ENCODE peak calls at places on chromosomes 4 and X, in ten cellular contexts. U is mammary epithelial cell, F is IMR-90, I is adrenal gland, W is stomach, E is tibial nerve, X is AG04450, O is cardiac muscle cell, S is ovary, Q is uterus. P is an unnamed sample.

GRCh38 chr4:86543560-86544312 is 50.4 kb upstream of the PTPN13 start:
- DNase-seq in U (no peak), W (no peak), X (no peak), S (no peak), I (no peak), Q (no peak), F (no peak), O (no peak), E (no peak), P (no peak)

GRCh38 chrX:145292208-145292607 is 44.9 kb downstream of the SPANXN1 start:
- DNase-seq in O (no peak), S (no peak), E (no peak), X (no peak), F (no peak), Q (no peak), W (no peak), U (no peak), I (no peak), P (no peak)

GRCh38 chr4:87679449-87680169 is 29.5 kb downstream of the DMP1 start:
- DNase-seq in O (peak), F (peak), W (no peak), I (peak), U (peak), S (peak), X (peak), Q (peak), E (peak), P (peak)

GRCh38 chr4:47209833-47210232 is 178.5 kb downstream of the GABRB1 start:
- DNase-seq in O (no peak), W (no peak), E (no peak), F (peak), I (no peak), Q (no peak), S (no peak), X (no peak), U (peak), P (no peak)

GRCh38 chr4:128590773-128591172 is 218.7 kb upstream of the JADE1 start:
- DNase-seq in E (no peak), X (no peak), W (peak), I (no peak), S (no peak), F (peak), U (no peak), O (peak), Q (peak), P (no peak)

GRCh38 chr4:148216866-148217814 is 225.1 kb downstream of the NR3C2 start:
- DNase-seq in W (no peak), S (no peak), X (no peak), O (no peak), Q (no peak), I (no peak), U (no peak), E (no peak), F (no peak), P (no peak)

GRCh38 chrX:110316351-110317078 is 1.4 kb downstream of the AMMECR1 start:
- DNase-seq in X (no peak), S (no peak), W (no peak), F (no peak), O (peak), U (no peak), E (no peak), I (no peak), Q (no peak), P (no peak)

GRCh38 chr4:188218392-188218791 is 79.2 kb downstream of the TRIML1 start:
- DNase-seq in F (no peak), S (no peak), E (no peak), X (no peak), W (no peak), I (no peak), O (no peak), Q (no peak), U (no peak), P (no peak)

GRCh38 chr4:145178740-145179139 is 1.6 kb downstream of the OTUD4 start:
- DNase-seq in Q (no peak), E (no peak), U (peak), I (no peak), S (no peak), O (no peak), X (no peak), W (no peak), F (no peak), P (no peak)

GRCh38 chr4:92599044-92599443 is 295.3 kb downstream of the GRID2 start:
- DNase-seq in F (no peak), E (no peak), X (no peak), I (no peak), O (no peak), Q (no peak), S (no peak), W (no peak), U (no peak), P (no peak)

GRCh38 chr4:178165909-178166308 is 723.7 kb upstream of the AGA start:
- DNase-seq in O (no peak), U (no peak), Q (no peak), W (no peak), E (no peak), F (no peak), I (no peak), S (no peak), X (no peak), P (no peak)

GRCh38 chr4:26601204-26601603 is 17.3 kb downstream of the TBC1D19 start:
- DNase-seq in E (no peak), Q (no peak), I (no peak), S (no peak), F (no peak), O (no peak), W (no peak), U (no peak), X (no peak), P (no peak)

GRCh38 chrX:121641560-121641959 is 594.1 kb downstream of the GLUD2 start:
- DNase-seq in I (no peak), E (no peak), X (no peak), S (no peak), W (no peak), O (no peak), Q (no peak), F (peak), U (peak), P (no peak)

GRCh38 chr4:184100297-184100885 is 117.3 kb downstream of the ENPP6 start:
- DNase-seq in E (no peak), U (no peak), S (peak), X (no peak), O (peak), I (peak), Q (no peak), F (peak), W (peak), P (no peak)

GRCh38 chr4:125677665-125678307 is 363.0 kb downstream of the FAT4 start:
- DNase-seq in X (no peak), E (no peak), F (no peak), I (no peak), S (no peak), U (no peak), Q (no peak), O (no peak), W (no peak), P (no peak)

GRCh38 chr4:165635261-165635838 is 237.7 kb upstream of the TLL1 start:
- DNase-seq in S (no peak), E (no peak), F (no peak), X (no peak), U (no peak), I (no peak), Q (no peak), W (no peak), O (no peak), P (no peak)

GRCh38 chr4:93201471-93201870 is 627.1 kb upstream of the ATOH1 start:
- DNase-seq in W (no peak), O (no peak), F (no peak), S (no peak), X (no peak), Q (no peak), U (no peak), I (no peak), E (no peak), P (no peak)

GRCh38 chrX:118631586-118631985 is 95.8 kb upstream of the IL13RA1 start:
- DNase-seq in W (no peak), O (no peak), F (no peak), S (no peak), I (no peak), E (no peak), Q (no peak), U (no peak), X (no peak), P (no peak)

GRCh38 chr4:159137176-159137575 is 34.3 kb downstream of the RAPGEF2 start:
- DNase-seq in S (no peak), I (no peak), E (no peak), Q (no peak), W (no peak), O (no peak), X (no peak), F (no peak), U (peak), P (no peak)

GRCh38 chr4:183261953-183262775 is 57.9 kb downstream of the CLDN22 start:
- DNase-seq in F (peak), S (peak), I (peak), Q (peak), E (peak), U (peak), X (peak), W (peak), O (peak), P (peak)

GRCh38 chr4:73387552-73387951 is 16.5 kb upstream of the ALB start:
- DNase-seq in U (no peak), O (no peak), W (no peak), S (no peak), X (no peak), Q (no peak), F (no peak), I (no peak), E (no peak), P (no peak)

GRCh38 chr4:77072195-77072753 is 3.5 kb downstream of the CCNI start:
- DNase-seq in I (no peak), Q (no peak), U (peak), S (no peak), W (peak), F (no peak), E (no peak), X (no peak), O (no peak), P (no peak)

GRCh38 chrX:68299923-68300322 is 133.4 kb downstream of the OPHN1 start:
- DNase-seq in F (peak), X (no peak), W (no peak), O (no peak), I (no peak), S (no peak), E (no peak), Q (no peak), U (no peak), P (no peak)

GRCh38 chr4:94905511-94905910 is 147.8 kb downstream of the BMPR1B start:
- DNase-seq in Q (no peak), S (no peak), X (no peak), I (no peak), W (no peak), O (no peak), U (no peak), F (no peak), E (no peak), P (no peak)

GRCh38 chrX:154749856-154750255 is 1.0 kb downstream of the GAB3 start:
- DNase-seq in Q (no peak), W (no peak), I (no peak), U (no peak), O (no peak), S (no peak), E (no peak), F (no peak), X (no peak), P (no peak)

GRCh38 chrX:19886888-19887531 is 390 bp downstream of the SH3KBP1 start:
- DNase-seq in Q (peak), U (no peak), X (no peak), O (peak), I (peak), F (no peak), E (no peak), W (peak), S (peak), P (no peak)

GRCh38 chrX:10582215-10582733 is 38.1 kb downstream of the MID1 start:
- DNase-seq in O (no peak), I (no peak), E (no peak), W (no peak), S (no peak), U (no peak), X (no peak), Q (no peak), F (peak), P (no peak)

DNA sequence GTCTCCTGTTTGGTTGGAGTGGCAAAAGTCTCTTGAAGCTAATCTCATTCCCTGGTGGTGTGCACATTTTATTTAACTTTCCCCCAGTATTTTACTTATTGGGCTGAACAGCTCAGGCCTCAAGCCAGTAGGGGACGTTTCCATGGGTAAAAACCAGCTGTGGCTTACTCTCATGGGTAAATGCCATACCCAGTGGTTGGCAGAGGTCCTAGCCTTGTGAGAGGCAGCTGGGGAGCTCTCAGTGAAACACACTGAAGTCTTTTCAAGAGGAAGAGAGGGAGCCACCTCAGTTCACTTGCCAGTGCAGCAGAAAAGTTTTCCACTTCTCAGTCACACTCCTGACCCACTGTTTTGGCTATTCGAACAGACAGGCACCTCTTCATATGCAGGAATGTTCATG is 1964.2 kb downstream of the ARAP2 start:
- DNase-seq in S (no peak), U (no peak), Q (no peak), X (no peak), I (no peak), E (no peak), F (no peak), W (no peak), O (no peak), P (no peak)
- TF ChIP-seq CTCF in S (no peak), U (no peak), Q (no peak), X (no peak), I (no peak), E (no peak), F (no peak), W (no peak), O (no peak), P (no peak)

GRCh38 chrX:24292358-24292757 is 21.5 kb downstream of the SUPT20HL2 start:
- DNase-seq in W (no peak), O (no peak), E (no peak), I (no peak), S (no peak), U (no peak), F (no peak), X (no peak), Q (peak), P (peak)
- H3K27ac ChIP-seq in W (no peak), O (no peak), E (no peak), I (no peak), S (no peak), U (no peak), F (no peak), X (no peak), Q (peak), P (peak)

GRCh38 chr4:13816472-13816871 is 188.9 kb upstream of the BOD1L1 start:
- DNase-seq in S (no peak), X (no peak), O (no peak), E (no peak), Q (no peak), I (no peak), U (no peak), F (no peak), W (no peak), P (no peak)

DNA sequence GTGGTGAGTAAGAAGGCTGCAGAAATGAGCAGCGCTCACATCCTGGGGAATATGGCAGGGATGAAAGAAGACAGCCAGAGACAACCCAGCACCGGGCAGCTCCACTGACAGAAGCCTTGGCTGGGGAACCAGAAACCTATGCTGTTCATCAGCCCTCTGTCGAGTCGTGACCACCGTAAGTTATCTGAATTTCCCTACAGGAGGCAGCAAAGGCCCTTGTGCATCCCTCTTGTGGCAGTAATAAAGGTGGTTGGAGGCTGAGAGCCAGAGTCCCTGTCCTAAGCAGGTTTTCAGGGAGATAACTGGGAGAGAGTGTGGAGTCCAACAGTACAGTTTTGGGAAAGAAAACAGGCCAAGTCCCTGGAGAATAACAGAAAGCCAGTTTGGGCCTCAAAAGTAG is 194.0 kb upstream of the BOD1L1 start:
- DNase-seq in W (no peak), Q (no peak), F (no peak), X (no peak), O (no peak), U (no peak), S (no peak), E (no peak), I (no peak), P (no peak)
- TF ChIP-seq CTCF in W (no peak), Q (no peak), F (peak), X (no peak), O (no peak), U (no peak), S (no peak), E (no peak), I (no peak), P (no peak)

GRCh38 chr4:124594945-124595344 is 117.6 kb downstream of the ANKRD50 start:
- DNase-seq in W (no peak), E (no peak), I (no peak), F (no peak), Q (no peak), X (no peak), O (no peak), S (no peak), U (no peak), P (no peak)

GRCh38 chr4:124591646-124592045 is 120.9 kb downstream of the ANKRD50 start:
- DNase-seq in W (no peak), Q (no peak), X (no peak), F (no peak), S (no peak), O (no peak), I (no peak), U (no peak), E (no peak), P (no peak)

DNA sequence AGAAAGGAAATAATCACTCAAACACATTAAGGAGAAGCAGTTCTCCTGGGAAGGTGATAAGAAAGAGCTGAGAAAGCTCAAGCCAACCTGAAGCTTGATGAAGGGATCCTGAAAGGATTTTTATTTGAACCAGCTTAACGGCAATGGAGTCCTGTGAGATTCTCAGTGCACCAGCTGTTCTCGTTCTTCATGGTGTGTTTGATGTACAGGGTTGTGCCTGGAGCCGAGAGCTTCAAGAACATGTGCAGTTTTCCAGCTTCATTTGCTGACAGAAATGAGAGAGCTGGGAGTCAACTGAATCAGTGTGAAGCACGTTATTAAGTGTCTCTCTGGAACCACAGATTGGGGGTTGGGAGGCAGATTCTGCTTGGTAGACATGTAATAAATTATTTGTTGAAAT is 115.7 kb downstream of the ANKRD50 start:
- DNase-seq in O (peak), S (no peak), U (no peak), Q (no peak), X (no peak), F (no peak), E (no peak), W (no peak), I (no peak), P (no peak)
- H3K27ac ChIP-seq in O (no peak), S (no peak), U (no peak), Q (no peak), X (no peak), F (no peak), E (no peak), W (no peak), I (no peak), P (no peak)

P was measured in sigmoid colon.